ENCODE peak calls at places on chromosome 3, in seven cellular contexts. B is OCI-LY7, Q is adrenal gland, G is transverse colon, F is thoracic aorta, P is cardiac muscle cell, D is uterus. X is an unnamed sample.

GRCh38 chr3:69353088-69353478 is 32.8 kb downstream of the FRMD4B start:
- DNase-seq in B (no peak), Q (no peak), G (no peak), F (no peak), P (no peak), D (no peak), X (no peak)

GRCh38 chr3:72537448-72537847 is 310.8 kb downstream of the SHQ1 start:
- DNase-seq in B (no peak), Q (no peak), G (no peak), F (no peak), P (no peak), D (no peak), X (no peak)

GRCh38 chr3:115146032-115146417 is 1.1 kb downstream of the ZBTB20 start:
- DNase-seq in B (peak; percentile 12), Q (peak; percentile 65), G (peak; percentile 67), F (peak; percentile 9), P (peak; percentile 78), D (peak; percentile 38), X (peak; percentile 66)

GRCh38 chr3:197603317-197603933 is 47.7 kb upstream of the BDH1 start:
- DNase-seq in B (no peak), Q (no peak), G (no peak), F (no peak), P (no peak), D (no peak), X (no peak)

GRCh38 chr3:79253704-79254103 is 514.1 kb downstream of the ROBO1 start:
- DNase-seq in B (no peak), Q (no peak), G (no peak), F (no peak), P (peak; percentile 51), D (no peak), X (no peak)

GRCh38 chr3:16504242-16504641 is 9.3 kb downstream of the RFTN1 start:
- DNase-seq in B (peak; percentile 40), Q (no peak), G (no peak), F (no peak), P (no peak), D (no peak), X (no peak)

GRCh38 chr3:22269827-22270226 is 518.8 kb upstream of the ZNF385D start:
- DNase-seq in B (no peak), Q (no peak), G (no peak), F (no peak), P (peak; percentile 80), D (no peak), X (no peak)

GRCh38 chr3:21839592-21839991 is 88.6 kb upstream of the ZNF385D start:
- DNase-seq in B (peak; percentile 0), Q (peak; percentile 46), G (no peak), F (no peak), P (peak; percentile 92), D (no peak), X (no peak)

GRCh38 chr3:149091983-149092382 is 5.7 kb upstream of the HLTF start:
- DNase-seq in B (no peak), Q (no peak), G (no peak), F (no peak), P (peak; percentile 10), D (no peak), X (no peak)

GRCh38 chr3:151085889-151086483 is 522 bp downstream of the MED12L start:
- DNase-seq in B (peak; percentile 68), Q (peak; percentile 19), G (peak; percentile 10), F (no peak), P (no peak), D (no peak), X (no peak)

GRCh38 chr3:4656059-4656458 is 162.9 kb downstream of the ITPR1 start:
- DNase-seq in B (peak; percentile 2), Q (peak; percentile 31), G (peak; percentile 30), F (peak; percentile 30), P (peak; percentile 84), D (peak; percentile 74), X (no peak)

GRCh38 chr3:139299261-139300132 is 44.3 kb upstream of the MRPS22 start:
- DNase-seq in B (no peak), Q (peak; percentile 94), G (no peak), F (no peak), P (peak; percentile 65), D (no peak), X (no peak)

GRCh38 chr3:81339040-81339845 is 422.2 kb downstream of the GBE1 start:
- DNase-seq in B (peak; percentile 13), Q (no peak), G (no peak), F (no peak), P (peak; percentile 24), D (no peak), X (no peak)

GRCh38 chr3:136893848-136894443 is 31.9 kb downstream of the NCK1 start:
- DNase-seq in B (no peak), Q (no peak), G (no peak), F (no peak), P (peak; percentile 61), D (no peak), X (no peak)

GRCh38 chr3:4421121-4421520 is 45.9 kb downstream of the SUMF1 start:
- DNase-seq in B (no peak), Q (no peak), G (no peak), F (no peak), P (peak; percentile 46), D (no peak), X (no peak)

GRCh38 chr3:43423142-43423541 is 136.8 kb downstream of the SNRK start:
- DNase-seq in B (no peak), Q (peak; percentile 87), G (peak; percentile 14), F (peak; percentile 45), P (peak; percentile 13), D (peak; percentile 32), X (no peak)

GRCh38 chr3:160440687-160441086 is 8.9 kb downstream of the TRIM59 start:
- DNase-seq in B (no peak), Q (no peak), G (no peak), F (no peak), P (no peak), D (no peak), X (no peak)

GRCh38 chr3:182682263-182683229 is 110.8 kb upstream of the ATP11B start:
- DNase-seq in B (peak; percentile 76), Q (no peak), G (peak; percentile 77), F (no peak), P (peak; percentile 44), D (no peak), X (peak; percentile 62)

GRCh38 chr3:57783186-57784088 is 27.3 kb downstream of the SLMAP start:
- DNase-seq in B (no peak), Q (no peak), G (no peak), F (no peak), P (no peak), D (no peak), X (no peak)

GRCh38 chr3:194249323-194250103 is 101.6 kb downstream of the CPN2 start:
- DNase-seq in B (no peak), Q (no peak), G (no peak), F (no peak), P (no peak), D (no peak), X (no peak)

GRCh38 chr3:172177046-172177445 is 137.7 kb downstream of the FNDC3B start:
- DNase-seq in B (no peak), Q (no peak), G (no peak), F (no peak), P (peak; percentile 85), D (no peak), X (no peak)

GRCh38 chr3:188954590-188955208 is 217.1 kb upstream of the TPRG1 start:
- DNase-seq in B (peak; percentile 84), Q (peak; percentile 85), G (peak; percentile 87), F (peak; percentile 64), P (peak; percentile 95), D (peak; percentile 87), X (peak; percentile 77)

GRCh38 chr3:52403955-52404354 is 40.9 kb downstream of the SEMA3G start:
- DNase-seq in B (no peak), Q (no peak), G (no peak), F (no peak), P (no peak), D (no peak), X (no peak)

GRCh38 chr3:158573714-158574113 is 2.7 kb downstream of the MLF1 start:
- DNase-seq in B (no peak), Q (no peak), G (no peak), F (no peak), P (no peak), D (no peak), X (no peak)

DNA sequence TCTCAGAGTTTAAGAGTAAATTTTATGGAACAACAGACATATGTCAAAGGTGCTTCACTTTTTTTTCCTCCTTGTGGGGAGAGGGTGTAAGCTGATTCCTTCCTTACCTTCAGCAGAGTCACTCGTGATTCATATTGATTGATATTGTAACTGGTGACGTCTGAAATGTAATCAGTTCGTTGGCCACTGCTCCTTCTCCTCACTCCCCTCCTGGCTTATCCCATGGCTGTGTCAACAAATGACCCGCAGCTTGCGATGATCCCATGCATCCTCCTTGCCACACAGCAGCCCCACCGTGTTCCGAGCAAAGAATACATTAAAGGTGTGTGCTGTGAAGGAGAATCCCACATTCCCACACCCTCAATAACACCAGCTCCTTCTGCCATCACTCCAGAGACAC is 7.3 kb downstream of the MGLL start:
- DNase-seq in B (no peak), Q (no peak), G (no peak), F (no peak), P (no peak), D (no peak), X (no peak)
- H3K36me3 ChIP-seq in B (no peaks in the 10 kb centered on the region), Q (no peaks in the 10 kb centered on the region), G (peaks cover 4% of the 10 kb centered on the region), F (no peaks in the 10 kb centered on the region), P (no peaks in the 10 kb centered on the region), D (no peaks in the 10 kb centered on the region), X (no peaks in the 10 kb centered on the region)

DNA sequence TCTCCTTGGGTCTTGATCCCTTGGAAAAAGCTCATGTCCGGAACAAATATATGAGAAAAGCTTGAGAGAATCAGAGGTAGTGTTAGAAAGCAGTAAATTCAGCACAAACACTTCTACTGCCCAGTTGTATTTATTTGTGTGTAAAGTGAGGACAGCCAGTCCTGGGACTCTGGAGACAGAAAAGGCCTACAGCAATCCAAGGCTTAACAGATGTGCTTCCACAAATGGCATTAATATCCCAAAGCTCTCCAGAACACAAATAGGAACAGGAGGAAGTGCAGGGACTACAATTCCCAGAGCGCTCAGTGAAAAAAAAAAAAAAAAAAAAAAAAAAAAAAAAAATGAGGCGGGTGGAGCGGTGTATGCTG is 393 bp upstream of the AP2M1 start:
- DNase-seq in B (no peak), Q (no peak), G (no peak), F (no peak), P (no peak), D (no peak), X (no peak)
- H3K36me3 ChIP-seq in B (peaks cover 30% of the 10 kb centered on the region), Q (peaks cover 52% of the 10 kb centered on the region), G (peaks cover 13% of the 10 kb centered on the region), F (peaks cover 49% of the 10 kb centered on the region), P (peaks cover 17% of the 10 kb centered on the region), D (no peaks in the 10 kb centered on the region), X (peaks cover 17% of the 10 kb centered on the region)

DNA sequence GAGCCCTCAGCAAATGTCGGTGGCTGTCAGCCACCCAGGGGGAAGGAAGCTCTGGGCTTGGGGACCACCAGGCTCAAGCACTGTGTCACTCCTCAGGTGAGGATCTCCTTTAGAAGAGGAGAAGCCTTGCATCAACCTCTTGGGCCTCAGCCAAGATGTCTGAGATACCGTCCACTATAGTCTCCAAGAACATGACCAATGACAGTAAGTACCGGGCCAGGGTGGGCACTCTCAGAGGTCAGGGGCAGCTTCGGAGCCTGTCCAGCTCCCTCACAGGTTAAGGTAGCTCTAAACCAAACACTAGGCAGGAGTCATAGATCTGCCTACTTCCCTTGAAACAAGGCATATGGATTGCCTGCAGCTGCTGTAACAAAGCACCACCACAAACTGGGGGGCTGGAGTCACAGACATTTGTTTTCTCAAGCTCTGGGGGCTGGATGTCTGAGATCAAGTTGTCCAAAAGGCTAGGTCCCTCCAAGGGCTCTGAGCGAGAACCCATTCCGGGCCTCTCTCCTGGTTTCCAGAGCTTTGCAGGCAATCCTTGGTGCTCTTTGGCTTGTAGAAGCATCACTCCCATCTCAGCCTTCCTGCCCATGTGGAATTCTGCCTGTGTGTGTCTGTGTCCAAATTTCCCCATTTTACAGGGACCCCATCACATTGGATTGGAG is 1.3 kb downstream of the CFAP100 start:
- DNase-seq in B (no peak), Q (no peak), G (no peak), F (no peak), P (no peak), D (no peak), X (no peak)
- H3K36me3 ChIP-seq in B (no peaks in the 10 kb centered on the region), Q (no peaks in the 10 kb centered on the region), G (no peaks in the 10 kb centered on the region), F (no peaks in the 10 kb centered on the region), P (no peaks in the 10 kb centered on the region), D (no peaks in the 10 kb centered on the region), X (no peaks in the 10 kb centered on the region)

GRCh38 chr3:13393427-13394360 is 26.4 kb downstream of the NUP210 start:
- DNase-seq in B (no peak), Q (no peak), G (no peak), F (no peak), P (no peak), D (no peak), X (no peak)
- H3K36me3 ChIP-seq in B (peaks cover 100% of the 10 kb centered on the region), Q (peaks cover 4% of the 10 kb centered on the region), G (no peaks in the 10 kb centered on the region), F (no peaks in the 10 kb centered on the region), P (peaks cover 14% of the 10 kb centered on the region), D (no peaks in the 10 kb centered on the region), X (peaks cover 96% of the 10 kb centered on the region)